ENCODE peak calls at places on chromosomes 12 and 14, in ten cellular contexts. Z, J, M, L, V, A, K, Y, T and S are unnamed samples.

GRCh38 chr12:49069507-49070346 is at the start of gene RHEBL1:
- DNase-seq in Z (peak; percentile 96), J (peak; percentile 99), M (peak; percentile 100), L (peak; percentile 99), V (peak; percentile 94), A (peak; percentile 99), K (peak; percentile 98), Y (peak; percentile 100), T (peak; percentile 90), S (peak; percentile 98)

GRCh38 chr12:18863769-18864500 is 126.0 kb downstream of the CAPZA3 start:
- DNase-seq in Z (no peak), J (no peak), M (no peak), L (no peak), V (no peak), A (no peak), K (no peak), Y (no peak), T (no peak), S (no peak)

GRCh38 chr12:50283924-50284236 is 560 bp upstream of the LIMA1 start:
- DNase-seq in Z (no peak), J (no peak), M (no peak), L (no peak), V (peak; percentile 11), A (no peak), K (no peak), Y (no peak), T (no peak), S (no peak)

GRCh38 chr14:22560638-22561365 is 28.2 kb downstream of the DAD1 start:
- DNase-seq in Z (no peak), J (peak; percentile 85), M (no peak), L (no peak), V (no peak), A (no peak), K (no peak), Y (no peak), T (no peak), S (peak; percentile 47)

GRCh38 chr14:69355955-69356321 is 42.2 kb downstream of the ERH start:
- DNase-seq in Z (no peak), J (no peak), M (no peak), L (peak; percentile 78), V (no peak), A (no peak), K (peak; percentile 93), Y (no peak), T (no peak), S (peak; percentile 23)

GRCh38 chr12:104358353-104359003 is 54.9 kb downstream of the EID3 start:
- DNase-seq in Z (peak; percentile 55), J (peak; percentile 70), M (no peak), L (peak; percentile 71), V (peak; percentile 46), A (peak; percentile 69), K (no peak), Y (peak; percentile 91), T (peak; percentile 35), S (peak; percentile 55)

GRCh38 chr12:13342971-13343370 is 146.4 kb downstream of the EMP1 start:
- DNase-seq in Z (no peak), J (no peak), M (no peak), L (no peak), V (no peak), A (no peak), K (no peak), Y (peak; percentile 86), T (no peak), S (no peak)

GRCh38 chr14:101033006-101033405 is 129.5 kb upstream of the RTL1 start:
- DNase-seq in Z (no peak), J (no peak), M (no peak), L (peak; percentile 22), V (no peak), A (no peak), K (no peak), Y (no peak), T (no peak), S (no peak)

GRCh38 chr14:38730420-38730819 is 372.6 kb downstream of the SEC23A start:
- DNase-seq in Z (no peak), J (no peak), M (no peak), L (no peak), V (no peak), A (no peak), K (no peak), Y (no peak), T (no peak), S (no peak)

GRCh38 chr12:22858849-22859569 is 234.0 kb downstream of the ETNK1 start:
- DNase-seq in Z (no peak), J (no peak), M (no peak), L (no peak), V (no peak), A (no peak), K (no peak), Y (no peak), T (no peak), S (no peak)

GRCh38 chr12:31231611-31232360 is 94.2 kb downstream of the SINHCAF start:
- DNase-seq in Z (no peak), J (no peak), M (no peak), L (no peak), V (no peak), A (no peak), K (peak; percentile 72), Y (peak; percentile 89), T (no peak), S (no peak)

GRCh38 chr14:81784084-81784483 is 250.4 kb upstream of the SEL1L start:
- DNase-seq in Z (no peak), J (no peak), M (no peak), L (no peak), V (no peak), A (no peak), K (no peak), Y (no peak), T (no peak), S (no peak)

DNA sequence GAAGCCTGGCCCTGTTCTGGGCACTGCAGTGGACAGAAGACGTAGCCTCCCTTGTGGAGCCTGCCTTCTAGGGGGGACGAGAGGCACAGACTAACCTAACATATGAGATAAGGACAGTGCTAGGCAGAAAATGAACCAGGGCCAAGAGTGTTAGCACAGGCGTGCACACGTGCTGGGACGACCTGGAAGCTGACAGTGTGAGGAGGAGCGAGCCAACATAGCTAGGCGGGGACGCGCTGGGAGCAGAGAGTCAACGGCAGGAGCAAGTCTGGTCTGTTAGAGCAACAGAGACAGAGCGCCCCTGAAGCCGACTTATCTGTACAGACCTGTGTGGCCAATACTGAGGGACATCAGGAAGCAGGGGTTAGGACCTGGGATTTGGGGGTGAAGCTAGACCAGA is 8.0 kb downstream of the PXMP2 start:
- DNase-seq in Z (no peak), J (peak; percentile 42), M (no peak), L (no peak), V (no peak), A (no peak), K (no peak), Y (no peak), T (no peak), S (no peak)
- TF ChIP-seq POLR2AphosphoS5 in Z (no peak), J (no peak), M (no peak), L (no peak), V (no peak), A (no peak), K (no peak), Y (no peak), T (no peak), S (no peak)

DNA sequence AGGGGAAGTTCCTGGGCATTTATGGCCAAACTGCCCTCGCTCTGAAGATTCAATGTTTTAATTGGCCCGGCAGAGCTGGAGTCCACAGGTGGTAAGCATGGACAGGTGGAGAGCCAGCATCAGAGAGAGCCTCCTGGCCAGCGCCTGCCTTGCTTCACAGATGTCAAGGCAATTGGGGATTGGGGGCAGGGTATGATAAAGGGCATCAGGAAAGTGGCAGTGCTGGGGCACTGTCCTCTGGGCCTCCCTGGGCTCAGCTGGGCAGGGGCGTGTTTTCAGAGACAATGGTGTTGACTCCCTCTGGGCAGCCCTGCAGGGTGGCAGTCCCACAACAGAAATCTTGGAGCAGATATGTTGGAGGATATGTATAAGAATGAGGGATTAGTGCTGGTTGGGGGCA is 237.3 kb downstream of the CACNA1C start:
- DNase-seq in Z (no peak), J (no peak), M (no peak), L (no peak), V (no peak), A (no peak), K (no peak), Y (no peak), T (no peak), S (no peak)
- TF ChIP-seq POLR2A in Z (no peak), J (no peak), M (no peak), L (no peak), V (no peak), A (no peak), K (no peak), Y (no peak), T (no peak), S (no peak)

GRCh38 chr14:45786266-45786665 is 533.3 kb upstream of the MIS18BP1 start:
- DNase-seq in Z (no peak), J (no peak), M (no peak), L (no peak), V (no peak), A (no peak), K (no peak), Y (no peak), T (no peak), S (no peak)
- TF ChIP-seq POLR2AphosphoS5 in Z (no peak), J (no peak), M (no peak), L (no peak), V (no peak), A (no peak), K (no peak), Y (no peak), T (no peak), S (no peak)

GRCh38 chr12:120145164-120145563 is 28.6 kb upstream of the RAB35 start:
- DNase-seq in Z (no peak), J (no peak), M (no peak), L (no peak), V (no peak), A (no peak), K (no peak), Y (no peak), T (no peak), S (no peak)

GRCh38 chr12:120148011-120148410 is 31.5 kb upstream of the RAB35 start:
- DNase-seq in Z (no peak), J (no peak), M (no peak), L (no peak), V (no peak), A (no peak), K (no peak), Y (no peak), T (no peak), S (no peak)

GRCh38 chr12:120155072-120155471 is 38.5 kb upstream of the RAB35 start:
- DNase-seq in Z (no peak), J (no peak), M (no peak), L (no peak), V (no peak), A (no peak), K (no peak), Y (no peak), T (no peak), S (no peak)

GRCh38 chr12:120156315-120157259 is 37.9 kb downstream of the GCN1 start:
- DNase-seq in Z (no peak), J (no peak), M (no peak), L (no peak), V (no peak), A (no peak), K (no peak), Y (no peak), T (no peak), S (no peak)

DNA sequence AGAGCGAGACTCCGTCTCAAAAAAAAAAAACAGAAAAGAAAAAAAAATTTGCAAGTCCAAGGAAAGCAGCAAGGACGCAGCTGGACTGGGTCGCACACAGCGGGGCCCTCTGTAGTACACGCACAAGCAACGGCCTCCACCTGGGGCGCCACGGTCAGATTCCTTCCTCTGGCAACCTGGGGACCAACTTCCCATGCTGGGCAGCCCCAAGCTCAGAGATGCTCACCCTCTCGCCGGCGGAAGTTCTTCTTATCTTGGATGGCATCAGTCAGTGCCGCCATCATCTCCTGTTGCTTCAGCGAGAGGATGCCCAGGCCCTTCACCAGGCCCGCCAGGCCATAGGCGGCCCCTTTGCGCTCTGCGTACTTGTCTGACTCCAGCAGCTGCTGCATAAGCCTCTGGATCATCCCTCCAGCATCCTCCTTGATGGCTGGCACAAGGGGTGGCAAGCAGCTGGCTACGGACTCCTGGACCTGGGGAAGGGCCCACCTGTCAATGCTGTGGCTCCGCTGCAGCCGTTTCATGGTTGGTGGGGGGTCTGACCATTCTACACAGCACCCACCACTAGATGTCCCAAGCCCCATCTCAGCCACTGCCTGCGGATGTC is 34.5 kb upstream of the RAB35 start:
- DNase-seq in Z (no peak), J (no peak), M (peak; percentile 62), L (no peak), V (no peak), A (no peak), K (no peak), Y (no peak), T (no peak), S (no peak)
- TF ChIP-seq POLR2A in Z (no peak), J (no peak), M (no peak), L (no peak), V (no peak), A (no peak), K (no peak), Y (no peak), T (no peak), S (no peak)